ENCODE peak calls at places on chromosomes 6 and 20, in seven cellular contexts. J is astrocyte of the spinal cord, W is adrenal gland, Z is K562, P is LNCaP clone FGC, G is GM12878, A is tibial nerve. Q is an unnamed sample.

GRCh38 chr6:104705095-104705707 is 154.5 kb downstream of the HACE1 start:
- DNase-seq in J (peak; percentile 91), W (peak; percentile 24), Z (no peak), P (no peak), G (no peak), A (no peak), Q (no peak)

GRCh38 chr6:22755605-22756004 is 186.2 kb downstream of the HDGFL1 start:
- DNase-seq in J (no peak), W (no peak), Z (no peak), P (no peak), G (no peak), A (no peak), Q (no peak)

GRCh38 chr6:20444786-20445271 is 43.1 kb downstream of the E2F3 start:
- DNase-seq in J (no peak), W (no peak), Z (peak; percentile 60), P (no peak), G (no peak), A (no peak), Q (no peak)

GRCh38 chr6:160358225-160359119 is 10.3 kb downstream of the SLC22A3 start:
- DNase-seq in J (no peak), W (no peak), Z (no peak), P (no peak), G (no peak), A (no peak), Q (no peak)

GRCh38 chr6:107731422-107732319 is 92.4 kb downstream of the SCML4 start:
- DNase-seq in J (no peak), W (no peak), Z (no peak), P (no peak), G (no peak), A (no peak), Q (no peak)

GRCh38 chr6:129501401-129502051 is 208.5 kb downstream of the ARHGAP18 start:
- DNase-seq in J (peak; percentile 100), W (peak; percentile 87), Z (peak; percentile 67), P (peak; percentile 93), G (no peak), A (no peak), Q (peak; percentile 89)

GRCh38 chr6:7243188-7243942 is 69.6 kb downstream of the SSR1 start:
- DNase-seq in J (peak; percentile 71), W (peak; percentile 37), Z (peak; percentile 89), P (no peak), G (no peak), A (no peak), Q (no peak)

GRCh38 chr6:126228001-126228791 is 111.7 kb upstream of the CENPW start:
- DNase-seq in J (no peak), W (no peak), Z (no peak), P (no peak), G (no peak), A (no peak), Q (no peak)

GRCh38 chr20:1952737-1953530 is 40.9 kb downstream of the PDYN start:
- DNase-seq in J (no peak), W (no peak), Z (no peak), P (no peak), G (peak; percentile 15), A (no peak), Q (no peak)

GRCh38 chr20:48282591-48283228 is 497.4 kb upstream of the SULF2 start:
- DNase-seq in J (no peak), W (no peak), Z (peak; percentile 78), P (no peak), G (no peak), A (no peak), Q (no peak)

GRCh38 chr6:37284781-37285180 is 26.8 kb upstream of the TMEM217 start:
- DNase-seq in J (no peak), W (no peak), Z (no peak), P (no peak), G (no peak), A (no peak), Q (no peak)

GRCh38 chr6:118892248-118893094 is 1.5 kb upstream of the ASF1A start:
- DNase-seq in J (peak; percentile 22), W (no peak), Z (no peak), P (no peak), G (no peak), A (no peak), Q (no peak)

GRCh38 chr20:8664778-8665177 is 404.1 kb upstream of the PLCB4 start:
- DNase-seq in J (no peak), W (no peak), Z (no peak), P (no peak), G (no peak), A (no peak), Q (no peak)
- TF ChIP-seq CTCF in J (peak; percentile 14), W (no peak), Z (no peak), P (no peak), G (peak; percentile 27), A (no peak), Q (no peak)

GRCh38 chr20:19022118-19022575 is 190.3 kb upstream of the SLC24A3 start:
- DNase-seq in J (no peak), W (no peak), Z (no peak), P (no peak), G (no peak), A (no peak), Q (no peak)

GRCh38 chr20:19017104-19017690 is 195.2 kb upstream of the SLC24A3 start:
- DNase-seq in J (no peak), W (no peak), Z (no peak), P (no peak), G (no peak), A (no peak), Q (no peak)

GRCh38 chr20:19022791-19023448 is 189.5 kb upstream of the SLC24A3 start:
- DNase-seq in J (no peak), W (no peak), Z (no peak), P (no peak), G (no peak), A (no peak), Q (no peak)

GRCh38 chr20:19021406-19022117 is 190.9 kb upstream of the SLC24A3 start:
- DNase-seq in J (no peak), W (no peak), Z (no peak), P (no peak), G (no peak), A (no peak), Q (no peak)

DNA sequence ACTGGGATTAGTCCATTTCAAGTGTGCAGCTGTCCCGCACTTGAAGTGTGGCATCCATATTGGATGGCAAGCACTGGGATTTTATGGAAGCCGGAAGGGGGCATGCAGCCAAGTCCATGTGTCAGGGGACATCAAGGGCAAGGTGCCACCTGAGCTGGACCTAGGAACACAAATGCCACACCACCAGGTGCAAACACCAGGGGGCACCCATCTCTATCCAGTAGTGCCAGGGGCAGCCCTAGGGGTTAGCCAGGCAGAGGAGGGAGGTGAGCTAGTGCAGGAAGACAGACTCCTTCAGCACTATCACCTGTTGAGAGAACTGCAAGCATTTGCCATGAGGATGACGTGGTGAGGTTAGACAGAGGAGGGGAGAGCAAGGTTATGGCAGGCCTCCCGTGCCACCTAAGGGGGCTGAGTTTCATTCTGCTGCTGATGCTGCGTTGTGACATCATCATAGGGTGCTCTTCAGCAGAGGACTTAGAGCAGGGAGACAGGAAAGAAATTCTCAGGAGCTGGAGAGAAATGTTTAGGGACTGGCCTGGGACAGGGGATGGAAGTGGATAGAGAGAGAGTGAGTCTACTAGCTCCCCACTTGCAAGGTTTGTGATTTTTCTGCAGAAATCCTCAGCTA is 192.6 kb upstream of the SLC24A3 start:
- DNase-seq in J (no peak), W (no peak), Z (no peak), P (no peak), G (no peak), A (no peak), Q (no peak)
- TF ChIP-seq CTCF in J (no peak), W (no peak), Z (no peak), P (no peak), G (no peak), A (no peak), Q (no peak)

GRCh38 chr6:84462697-84463096 is 235.3 kb upstream of the CEP162 start:
- DNase-seq in J (peak; percentile 76), W (no peak), Z (no peak), P (no peak), G (no peak), A (no peak), Q (no peak)

GRCh38 chr6:84464471-84464870 is 237.0 kb upstream of the CEP162 start:
- DNase-seq in J (no peak), W (no peak), Z (no peak), P (no peak), G (no peak), A (no peak), Q (no peak)

GRCh38 chr6:84467296-84467695 is 239.9 kb upstream of the CEP162 start:
- DNase-seq in J (peak; percentile 21), W (no peak), Z (no peak), P (peak; percentile 18), G (no peak), A (no peak), Q (no peak)

GRCh38 chr6:84469144-84469543 is 241.7 kb upstream of the CEP162 start:
- DNase-seq in J (no peak), W (no peak), Z (no peak), P (no peak), G (no peak), A (no peak), Q (no peak)

GRCh38 chr6:84466521-84466920 is 239.1 kb upstream of the CEP162 start:
- DNase-seq in J (peak; percentile 89), W (no peak), Z (no peak), P (peak; percentile 6), G (no peak), A (no peak), Q (no peak)
- TF ChIP-seq CTCF in J (no peak), W (no peak), Z (no peak), P (no peak), G (no peak), A (no peak), Q (no peak)

GRCh38 chr6:149860834-149861602 is 3.1 kb downstream of the LRP11 start:
- DNase-seq in J (peak; percentile 36), W (no peak), Z (no peak), P (no peak), G (no peak), A (no peak), Q (no peak)
- TF ChIP-seq CTCF in J (peak; percentile 43), W (no peak), Z (peak; percentile 27), P (peak; percentile 5), G (peak; percentile 19), A (no peak), Q (peak; percentile 3)

DNA sequence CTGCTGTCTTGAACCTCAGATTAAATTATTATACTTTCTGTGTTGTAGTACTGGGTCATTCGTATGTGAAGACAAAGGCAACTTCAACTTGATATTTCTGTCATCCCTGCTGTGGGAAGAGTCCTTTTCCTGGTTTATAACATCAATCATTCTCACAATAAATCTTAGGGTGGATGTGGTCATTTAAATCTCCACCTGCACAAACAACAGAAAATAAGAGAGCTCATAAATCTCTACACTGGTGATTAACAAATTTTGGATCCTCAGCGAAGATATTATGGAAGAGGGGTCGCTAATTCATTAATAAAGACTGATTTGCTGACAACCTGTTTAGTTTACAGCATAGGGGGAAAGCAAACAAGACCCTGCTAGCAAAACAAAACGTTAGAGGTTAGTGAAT is 1.4 kb upstream of the TCF21 start:
- DNase-seq in J (no peak), W (no peak), Z (no peak), P (no peak), G (no peak), A (no peak), Q (no peak)
- TF ChIP-seq CTCF in J (no peak), W (no peak), Z (no peak), P (no peak), G (no peak), A (no peak), Q (no peak)